ENCODE peak calls at places on chromosomes 16 and 17, in ten cellular contexts. V, I, F, L, W, O, K, S, B and H are unnamed samples.

GRCh38 chr17:41512789-41513547 is 5.7 kb downstream of the KRT15 start:
- DNase-seq in V (no peak), I (no peak), F (no peak), L (no peak), W (no peak), O (no peak), K (no peak), S (no peak), B (no peak), H (no peak)

GRCh38 chr17:80264793-80265075 is 4.1 kb downstream of the RNF213 start:
- DNase-seq in V (no peak), I (no peak), F (no peak), L (no peak), W (no peak), O (no peak), K (no peak), S (no peak), B (no peak), H (no peak)

GRCh38 chr17:75837899-75838298 is 6.3 kb downstream of the UNC13D start:
- DNase-seq in V (no peak), I (no peak), F (no peak), L (no peak), W (no peak), O (no peak), K (no peak), S (no peak), B (no peak), H (no peak)

GRCh38 chr17:39164675-39165143 is 1.3 kb downstream of the ARL5C start:
- DNase-seq in V (peak), I (peak), F (peak), L (peak), W (peak), O (peak), K (peak), S (peak), B (peak), H (peak)

GRCh38 chr17:1959871-1960569 is 65.1 kb downstream of the RTN4RL1 start:
- DNase-seq in V (no peak), I (no peak), F (no peak), L (no peak), W (no peak), O (no peak), K (no peak), S (no peak), B (no peak), H (no peak)

GRCh38 chr16:30619207-30619606 is 9.0 kb upstream of the ZNF689 start:
- DNase-seq in V (no peak), I (no peak), F (no peak), L (no peak), W (no peak), O (no peak), K (no peak), S (no peak), B (peak), H (no peak)

GRCh38 chr16:15757630-15758251 is 99.1 kb downstream of the MYH11 start:
- DNase-seq in V (no peak), I (no peak), F (no peak), L (no peak), W (no peak), O (peak), K (peak), S (no peak), B (no peak), H (no peak)

GRCh38 chr16:16021988-16022682 is 72.7 kb downstream of the ABCC1 start:
- DNase-seq in V (peak), I (no peak), F (peak), L (peak), W (peak), O (peak), K (no peak), S (peak), B (peak), H (peak)

GRCh38 chr17:50128441-50129302 is 1.3 kb downstream of the SAMD14 start:
- DNase-seq in V (no peak), I (no peak), F (no peak), L (no peak), W (no peak), O (no peak), K (no peak), S (no peak), B (no peak), H (peak)

GRCh38 chr17:8057691-8058114 is 18.8 kb downstream of the ALOX15B start:
- DNase-seq in V (no peak), I (no peak), F (peak), L (peak), W (peak), O (peak), K (peak), S (no peak), B (peak), H (peak)

GRCh38 chr17:29390856-29391631 is 881 bp downstream of the TAOK1 start:
- DNase-seq in V (no peak), I (no peak), F (peak), L (peak), W (peak), O (peak), K (peak), S (no peak), B (peak), H (peak)

GRCh38 chr17:56707312-56708219 is 114.1 kb downstream of the NOG start:
- DNase-seq in V (no peak), I (no peak), F (no peak), L (no peak), W (no peak), O (no peak), K (no peak), S (no peak), B (peak), H (peak)

GRCh38 chr17:58446086-58446485 is 28.8 kb upstream of the RNF43 start:
- DNase-seq in V (no peak), I (no peak), F (no peak), L (no peak), W (no peak), O (no peak), K (no peak), S (no peak), B (no peak), H (no peak)

GRCh38 chr16:81701296-81701970 is 77.7 kb upstream of the PLCG2 start:
- DNase-seq in V (no peak), I (no peak), F (no peak), L (no peak), W (no peak), O (no peak), K (no peak), S (no peak), B (no peak), H (no peak)

GRCh38 chr17:37752482-37752881 is 7.6 kb upstream of the HNF1B start:
- DNase-seq in V (no peak), I (no peak), F (no peak), L (no peak), W (peak), O (no peak), K (no peak), S (no peak), B (peak), H (no peak)

GRCh38 chr17:4956493-4957061 is 5.7 kb downstream of the ENO3 start:
- DNase-seq in V (no peak), I (no peak), F (no peak), L (no peak), W (no peak), O (peak), K (peak), S (peak), B (no peak), H (no peak)

GRCh38 chr17:3669085-3669347 is 404 bp downstream of the EMC6 start:
- DNase-seq in V (no peak), I (no peak), F (no peak), L (no peak), W (no peak), O (no peak), K (no peak), S (no peak), B (no peak), H (no peak)

GRCh38 chr17:8935194-8935593 is 30.3 kb downstream of the PIK3R5 start:
- DNase-seq in V (no peak), I (no peak), F (no peak), L (no peak), W (no peak), O (no peak), K (no peak), S (peak), B (no peak), H (no peak)

GRCh38 chr16:57801098-57801855 is 1.0 kb downstream of the KIFC3 start:
- DNase-seq in V (no peak), I (no peak), F (no peak), L (no peak), W (peak), O (no peak), K (no peak), S (no peak), B (peak), H (peak)

GRCh38 chr16:27235938-27236245 is 32.6 kb downstream of the KDM8 start:
- DNase-seq in V (no peak), I (no peak), F (no peak), L (no peak), W (no peak), O (no peak), K (no peak), S (peak), B (no peak), H (no peak)

GRCh38 chr17:80095038-80095843 is 6.1 kb upstream of the GAA start:
- DNase-seq in V (no peak), I (no peak), F (no peak), L (no peak), W (no peak), O (no peak), K (no peak), S (no peak), B (no peak), H (no peak)

GRCh38 chr16:66502020-66502913 is 47.7 kb downstream of the TK2 start:
- DNase-seq in V (no peak), I (no peak), F (no peak), L (no peak), W (no peak), O (no peak), K (no peak), S (peak), B (peak), H (no peak)